ENCODE peak calls at places on chromosomes 4 and X, in five cellular contexts. One of them, this sample, is unnamed.

GRCh38 chrX:81120936-81121351 is 80.8 kb downstream of the HMGN5 start:
- DNase-seq in ELF-1: peak
- DNase-seq in naive thymus-derived CD4-positive, alpha-beta T cell: peak
- DNase-seq in AG08396: peak
- DNase-seq in small intestine: peak
- DNase-seq in this sample: peak

GRCh38 chr4:184812181-184812542 is 13.6 kb downstream of the ACSL1 start:
- DNase-seq in small intestine: no peak
- DNase-seq in AG08396: no peak
- DNase-seq in ELF-1: no peak
- DNase-seq in naive thymus-derived CD4-positive, alpha-beta T cell: no peak
- DNase-seq in this sample: no peak

GRCh38 chrX:50691820-50692219 is 122.2 kb downstream of the SHROOM4 start:
- DNase-seq in naive thymus-derived CD4-positive, alpha-beta T cell: peak
- DNase-seq in small intestine: peak
- DNase-seq in ELF-1: peak
- DNase-seq in AG08396: peak
- DNase-seq in this sample: peak

GRCh38 chr4:89324671-89325070 is 17.1 kb upstream of the GPRIN3 start:
- DNase-seq in ELF-1: no peak
- DNase-seq in naive thymus-derived CD4-positive, alpha-beta T cell: no peak
- DNase-seq in AG08396: no peak
- DNase-seq in small intestine: no peak
- DNase-seq in this sample: no peak

GRCh38 chr4:146308951-146309350 is 94.6 kb downstream of the REELD1 start:
- DNase-seq in AG08396: no peak
- DNase-seq in small intestine: no peak
- DNase-seq in ELF-1: no peak
- DNase-seq in naive thymus-derived CD4-positive, alpha-beta T cell: no peak
- DNase-seq in this sample: no peak

GRCh38 chr4:41185614-41186609 is 28.4 kb downstream of the APBB2 start:
- DNase-seq in small intestine: no peak
- DNase-seq in naive thymus-derived CD4-positive, alpha-beta T cell: no peak
- DNase-seq in ELF-1: no peak
- DNase-seq in AG08396: no peak
- DNase-seq in this sample: no peak

GRCh38 chrX:37405954-37406353 is 56.8 kb downstream of the PRRG1 start:
- DNase-seq in naive thymus-derived CD4-positive, alpha-beta T cell: no peak
- DNase-seq in small intestine: no peak
- DNase-seq in ELF-1: no peak
- DNase-seq in AG08396: peak
- DNase-seq in this sample: no peak

GRCh38 chrX:98795636-98796035 is 1614.4 kb downstream of the PCDH19 start:
- DNase-seq in AG08396: no peak
- DNase-seq in ELF-1: no peak
- DNase-seq in small intestine: no peak
- DNase-seq in naive thymus-derived CD4-positive, alpha-beta T cell: no peak
- DNase-seq in this sample: no peak

GRCh38 chr4:110197421-110198398 is 705 bp downstream of the ELOVL6 start:
- DNase-seq in naive thymus-derived CD4-positive, alpha-beta T cell: peak
- DNase-seq in AG08396: peak
- DNase-seq in small intestine: peak
- DNase-seq in ELF-1: peak
- DNase-seq in this sample: peak

GRCh38 chr4:76373919-76374552 is 46.9 kb downstream of the CCDC158 start:
- DNase-seq in AG08396: no peak
- DNase-seq in naive thymus-derived CD4-positive, alpha-beta T cell: no peak
- DNase-seq in ELF-1: no peak
- DNase-seq in small intestine: no peak
- DNase-seq in this sample: no peak

This sample was measured in iPS-NIHi11.